ENCODE peak calls at places on chromosomes 3 and 15, in four cellular contexts. G, U, Y and V are unnamed samples. For H3K4me1, the result is how much of the 10 kb centered on the place peaks cover.

GRCh38 chr3:184466413-184466960 is 86.6 kb downstream of the CHRD start:
- DNase-seq in G (no peak), U (no peak), Y (peak), V (no peak)

GRCh38 chr3:123339302-123339701 is 109.6 kb downstream of the ADCY5 start:
- DNase-seq in G (no peak), U (no peak), Y (no peak), V (peak)

GRCh38 chr3:123518892-123519485 is 65.9 kb downstream of the HACD2 start:
- DNase-seq in G (no peak), U (no peak), Y (no peak), V (no peak)

GRCh38 chr3:46266598-46266997 is 24.3 kb downstream of the CCR3 start:
- DNase-seq in G (no peak), U (no peak), Y (no peak), V (no peak)

GRCh38 chr15:70039917-70040316 is 57.8 kb downstream of the TLE3 start:
- DNase-seq in G (no peak), U (no peak), Y (no peak), V (no peak)

GRCh38 chr3:115800489-115801080 is 177.3 kb downstream of the GAP43 start:
- DNase-seq in G (no peak), U (no peak), Y (no peak), V (no peak)

GRCh38 chr15:50797926-50798325 is 32.4 kb upstream of the SPPL2A start:
- DNase-seq in G (peak), U (no peak), Y (no peak), V (no peak)

GRCh38 chr3:136659253-136659652 is 92.9 kb downstream of the STAG1 start:
- DNase-seq in G (no peak), U (no peak), Y (no peak), V (no peak)

GRCh38 chr3:66303556-66303955 is 82.8 kb downstream of the SLC25A26 start:
- DNase-seq in G (no peak), U (no peak), Y (no peak), V (no peak)

GRCh38 chr3:47984089-47984759 is 32.0 kb downstream of the MAP4 start:
- DNase-seq in G (no peak), U (no peak), Y (no peak), V (no peak)

GRCh38 chr15:40582726-40583246 is 11.3 kb upstream of the KNL1 start:
- DNase-seq in G (no peak), U (peak), Y (no peak), V (no peak)

GRCh38 chr15:79102595-79102994 is 12.0 kb upstream of the RASGRF1 start:
- DNase-seq in G (no peak), U (no peak), Y (no peak), V (no peak)

GRCh38 chr3:133949438-133949837 is 53.8 kb upstream of the RAB6B start:
- DNase-seq in G (no peak), U (no peak), Y (no peak), V (peak)

GRCh38 chr3:32502089-32502943 is at the start of gene CMTM6:
- DNase-seq in G (peak), U (peak), Y (peak), V (peak)

GRCh38 chr15:98216166-98216565 is 255.7 kb downstream of the ARRDC4 start:
- DNase-seq in G (no peak), U (no peak), Y (no peak), V (no peak)

GRCh38 chr15:83595191-83595590 is 58.7 kb upstream of the ADAMTSL3 start:
- DNase-seq in G (peak), U (no peak), Y (no peak), V (no peak)

GRCh38 chr3:86774082-86774691 is 216.8 kb downstream of the VGLL3 start:
- DNase-seq in G (no peak), U (peak), Y (no peak), V (no peak)

GRCh38 chr3:16304065-16305010 is 39.3 kb downstream of the OXNAD1 start:
- DNase-seq in G (no peak), U (no peak), Y (no peak), V (no peak)

GRCh38 chr3:150330872-150331271 is 77.2 kb upstream of the TSC22D2 start:
- DNase-seq in G (no peak), U (no peak), Y (no peak), V (no peak)

GRCh38 chr15:77830041-77830440 is 197.3 kb upstream of the LINGO1 start:
- DNase-seq in G (no peak), U (no peak), Y (no peak), V (peak)

GRCh38 chr15:74262635-74263034 is 26.5 kb downstream of the CCDC33 start:
- DNase-seq in G (no peak), U (no peak), Y (no peak), V (no peak)

GRCh38 chr3:61778095-61778494 is 216.7 kb downstream of the PTPRG start:
- DNase-seq in G (no peak), U (peak), Y (no peak), V (no peak)

GRCh38 chr3:99659032-99659431 is 20.6 kb downstream of the COL8A1 start:
- DNase-seq in G (no peak), U (no peak), Y (no peak), V (no peak)

GRCh38 chr3:136885357-136886213 is 23.6 kb downstream of the NCK1 start:
- DNase-seq in G (no peak), U (no peak), Y (no peak), V (no peak)

GRCh38 chr3:62525276-62525675 is 151.9 kb upstream of the FEZF2 start:
- DNase-seq in G (no peak), U (no peak), Y (no peak), V (no peak)

GRCh38 chr3:10722921-10723320 is 93.1 kb upstream of the SLC6A11 start:
- DNase-seq in G (no peak), U (no peak), Y (no peak), V (no peak)

GRCh38 chr3:123540285-123540684 is 44.6 kb downstream of the HACD2 start:
- DNase-seq in G (no peak), U (no peak), Y (no peak), V (no peak)

GRCh38 chr15:49645937-49646336 is 25.1 kb downstream of the DTWD1 start:
- DNase-seq in G (peak), U (peak), Y (no peak), V (no peak)

GRCh38 chr3:8421267-8421666 is 80.4 kb upstream of the LMCD1 start:
- DNase-seq in G (no peak), U (no peak), Y (no peak), V (no peak)

GRCh38 chr3:159458010-159458409 is 530.6 kb upstream of the IL12A start:
- DNase-seq in G (no peak), U (no peak), Y (no peak), V (no peak)

GRCh38 chr3:134197681-134198261 is 52.9 kb downstream of the RYK start:
- DNase-seq in G (no peak), U (peak), Y (no peak), V (no peak)

GRCh38 chr15:59447367-59447766 is 9.4 kb downstream of the FAM81A start:
- DNase-seq in G (no peak), U (no peak), Y (no peak), V (no peak)

GRCh38 chr15:59444980-59445500 is 7.1 kb downstream of the FAM81A start:
- DNase-seq in G (no peak), U (no peak), Y (no peak), V (no peak)

GRCh38 chr15:59444082-59444835 is 6.3 kb downstream of the FAM81A start:
- DNase-seq in G (no peak), U (no peak), Y (no peak), V (no peak)

GRCh38 chr15:59439571-59439970 is 1.6 kb downstream of the FAM81A start:
- DNase-seq in G (no peak), U (no peak), Y (no peak), V (no peak)

GRCh38 chr15:59443341-59444081 is 5.5 kb downstream of the FAM81A start:
- DNase-seq in G (no peak), U (no peak), Y (no peak), V (no peak)
- H3K4me1 ChIP-seq in G (under half), U (under half), Y (under half), V (under half)

GRCh38 chr3:148839805-148840204 is 12.2 kb downstream of the CPB1 start:
- DNase-seq in G (no peak), U (no peak), Y (no peak), V (no peak)

GRCh38 chr3:148840419-148840818 is 12.8 kb downstream of the CPB1 start:
- DNase-seq in G (no peak), U (no peak), Y (no peak), V (no peak)
- TF ChIP-seq POLR2A in G (no peak), U (no peak), Y (no peak), V (no peak)

GRCh38 chr15:62393196-62393595 is 228.1 kb upstream of the C2CD4B start:
- DNase-seq in G (no peak), U (no peak), Y (no peak), V (no peak)

GRCh38 chr15:62391565-62392262 is 226.6 kb upstream of the C2CD4B start:
- DNase-seq in G (peak), U (peak), Y (peak), V (peak)

GRCh38 chr15:62390793-62391543 is 225.9 kb upstream of the C2CD4B start:
- DNase-seq in G (peak), U (peak), Y (peak), V (peak)

GRCh38 chr15:62394079-62394478 is 229.0 kb upstream of the C2CD4B start:
- DNase-seq in G (no peak), U (no peak), Y (no peak), V (no peak)

DNA sequence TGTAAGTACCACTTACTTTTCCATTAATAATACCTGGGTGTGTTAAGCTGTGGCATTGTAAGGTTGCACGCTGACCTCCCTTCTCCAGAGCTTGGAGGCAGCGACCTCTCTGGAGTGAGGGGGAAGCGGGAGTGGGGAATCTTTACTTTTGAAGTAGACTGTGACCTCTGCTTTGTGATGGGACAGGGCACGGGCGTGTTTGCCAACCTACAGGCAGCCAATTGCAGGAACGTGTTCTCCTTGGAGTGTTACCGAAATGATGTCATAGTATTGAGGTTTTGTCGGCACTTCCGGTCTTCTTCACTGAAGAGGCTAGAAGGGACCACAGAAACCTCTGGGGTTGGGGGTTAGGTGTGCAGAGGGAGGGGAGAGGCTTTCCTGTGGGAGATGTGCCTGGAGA is 227.3 kb upstream of the C2CD4B start:
- DNase-seq in G (no peak), U (peak), Y (no peak), V (no peak)
- H3K4me3 ChIP-seq in G (no peak), U (peak), Y (peak), V (no peak)

DNA sequence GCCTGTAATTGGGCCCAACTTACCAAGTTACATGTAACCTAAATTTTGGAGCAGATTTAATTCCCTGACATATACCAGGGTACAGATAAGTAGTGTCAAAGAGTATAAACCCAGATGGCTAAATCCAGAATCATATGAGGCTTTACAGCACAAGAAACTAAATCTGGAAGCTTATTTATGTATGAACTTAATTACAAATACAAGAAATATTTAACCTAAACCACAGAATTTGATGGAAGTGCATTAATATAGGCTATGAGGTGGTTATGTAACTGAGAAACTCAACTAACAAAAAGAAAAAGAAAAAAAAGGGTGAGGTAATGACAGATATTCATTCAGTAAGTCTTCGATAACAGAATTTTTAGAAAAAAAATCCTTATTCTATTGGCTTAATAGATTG is 930.2 kb upstream of the ALCAM start:
- DNase-seq in G (no peak), U (no peak), Y (no peak), V (no peak)
- H3K4me1 ChIP-seq in G (under half), U (under half), Y (under half), V (under half)

GRCh38 chr3:196141866-196142673 is 60.2 kb upstream of the TFRC start:
- DNase-seq in G (peak), U (no peak), Y (no peak), V (no peak)
- TF ChIP-seq POLR2A in G (no peak), U (no peak), Y (no peak), V (no peak)

GRCh38 chr15:66253643-66254363 is at the start of gene MEGF11:
- DNase-seq in G (no peak), U (no peak), Y (peak), V (no peak)

GRCh38 chr15:66251065-66251789 is 2.3 kb downstream of the MEGF11 start:
- DNase-seq in G (no peak), U (no peak), Y (no peak), V (no peak)

GRCh38 chr15:66252411-66253295 is 897 bp downstream of the MEGF11 start:
- DNase-seq in G (peak), U (peak), Y (peak), V (peak)

GRCh38 chr15:66253296-66253642 is 281 bp downstream of the MEGF11 start:
- DNase-seq in G (no peak), U (no peak), Y (no peak), V (no peak)

GRCh38 chr15:66251790-66252355 is 1.7 kb downstream of the MEGF11 start:
- DNase-seq in G (no peak), U (no peak), Y (no peak), V (no peak)
- H3K4me3 ChIP-seq in G (peak), U (peak), Y (peak), V (peak)

DNA sequence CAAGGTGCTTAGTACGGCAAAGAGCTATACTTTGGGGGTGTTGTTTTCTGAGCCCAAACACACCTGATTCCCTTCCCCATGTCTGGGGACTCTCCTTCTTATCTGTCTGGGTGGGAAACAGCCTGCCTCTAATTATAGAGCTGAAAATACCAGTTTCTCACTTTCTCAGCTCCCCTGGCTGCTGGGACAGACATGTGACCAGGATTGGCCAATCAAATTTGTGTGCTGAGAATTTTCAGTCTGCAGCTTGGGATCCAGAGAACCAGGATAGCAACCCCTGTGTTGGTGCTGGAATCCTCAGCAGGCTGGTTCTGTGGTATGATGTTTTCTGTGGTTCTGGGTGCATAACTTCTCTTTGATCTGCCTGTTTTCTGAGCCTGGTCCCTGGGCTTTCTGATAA is 19.5 kb upstream of the IQCF6 start:
- DNase-seq in G (no peak), U (no peak), Y (no peak), V (no peak)
- H3K4me1 ChIP-seq in G (under half), U (under half), Y (under half), V (under half)

GRCh38 chr15:66922608-66923007 is 142.8 kb upstream of the SMAD3 start:
- DNase-seq in G (no peak), U (no peak), Y (no peak), V (no peak)

GRCh38 chr15:66921319-66921718 is 144.1 kb upstream of the SMAD3 start:
- DNase-seq in G (no peak), U (no peak), Y (no peak), V (no peak)

GRCh38 chr15:66925721-66926120 is 139.7 kb upstream of the SMAD3 start:
- DNase-seq in G (no peak), U (no peak), Y (no peak), V (no peak)

GRCh38 chr15:66924889-66925288 is 140.5 kb upstream of the SMAD3 start:
- DNase-seq in G (no peak), U (no peak), Y (no peak), V (no peak)

DNA sequence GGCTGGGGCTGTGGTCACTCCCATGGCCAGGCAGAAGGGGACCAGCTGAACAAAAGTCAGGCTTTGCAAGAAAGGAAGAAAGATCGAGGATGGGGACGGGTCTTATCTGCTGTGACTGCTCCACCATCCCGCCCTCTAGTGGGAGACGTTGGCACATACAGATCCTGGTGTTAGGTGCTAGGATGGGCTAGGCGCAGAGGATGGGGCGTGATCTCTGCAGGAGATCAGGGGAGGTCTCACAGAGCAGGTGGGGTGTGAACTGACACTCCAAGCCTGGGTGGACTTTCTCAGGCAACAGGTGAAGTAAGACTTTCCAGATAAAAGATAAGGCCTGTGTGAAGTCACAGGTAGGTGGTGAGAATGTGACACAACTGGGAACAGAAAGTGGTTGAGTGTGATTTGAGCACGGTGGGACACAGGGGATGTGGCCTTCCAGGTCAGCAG is 141.9 kb upstream of the SMAD3 start:
- DNase-seq in G (no peak), U (peak), Y (no peak), V (no peak)
- TF ChIP-seq POLR2A in G (no peak), U (no peak), Y (no peak), V (no peak)